ENCODE peak calls at places on chromosomes 5 and 9, in eight cellular contexts. L, C, S, B, R, F, A and K are unnamed samples.

GRCh38 chr5:127001621-127002296 is 28.6 kb downstream of the MARCHF3 start:
- DNase-seq in S (no peak), A (no peak), F (no peak), L (no peak), C (no peak), B (no peak), R (no peak), K (no peak)

GRCh38 chr5:150021491-150022162 is 21.1 kb downstream of the HMGXB3 start:
- DNase-seq in C (no peak), S (peak), L (no peak), R (no peak), F (no peak), B (peak), A (no peak), K (no peak)

GRCh38 chr9:129365196-129365595 is 187.1 kb upstream of the IER5L start:
- DNase-seq in B (no peak), S (no peak), L (no peak), R (no peak), F (no peak), A (no peak), C (no peak), K (no peak)

GRCh38 chr9:32954642-32955041 is 46.8 kb downstream of the APTX start:
- DNase-seq in R (no peak), A (no peak), L (no peak), F (no peak), S (no peak), B (no peak), C (no peak), K (no peak)

GRCh38 chr5:167982-168660 is 23.2 kb upstream of the LRRC14B start:
- DNase-seq in L (no peak), F (no peak), B (peak), R (no peak), C (no peak), S (peak), A (no peak), K (no peak)

GRCh38 chr9:85258823-85259370 is 482.9 kb downstream of the AGTPBP1 start:
- DNase-seq in A (no peak), C (peak), B (peak), L (no peak), S (peak), R (peak), F (peak), K (peak)

GRCh38 chr9:91138760-91139159 is 223.0 kb downstream of the AUH start:
- DNase-seq in C (no peak), L (no peak), F (no peak), R (no peak), S (no peak), A (no peak), B (no peak), K (no peak)

GRCh38 chr5:77560677-77561263 is 68.7 kb upstream of the WDR41 start:
- DNase-seq in F (peak), A (no peak), S (no peak), R (no peak), B (no peak), L (no peak), C (peak), K (no peak)

GRCh38 chr5:65483474-65484346 is 2.0 kb upstream of the ADAMTS6 start:
- DNase-seq in C (no peak), R (no peak), L (no peak), B (no peak), A (no peak), F (peak), S (no peak), K (no peak)

GRCh38 chr5:133635051-133635450 is 22.7 kb upstream of the FSTL4 start:
- DNase-seq in C (no peak), A (no peak), F (no peak), S (no peak), R (no peak), L (no peak), B (no peak), K (no peak)

GRCh38 chr5:56233230-56233629 is at the start of gene ANKRD55:
- DNase-seq in S (no peak), F (no peak), C (no peak), L (no peak), R (no peak), A (no peak), B (no peak), K (no peak)

DNA sequence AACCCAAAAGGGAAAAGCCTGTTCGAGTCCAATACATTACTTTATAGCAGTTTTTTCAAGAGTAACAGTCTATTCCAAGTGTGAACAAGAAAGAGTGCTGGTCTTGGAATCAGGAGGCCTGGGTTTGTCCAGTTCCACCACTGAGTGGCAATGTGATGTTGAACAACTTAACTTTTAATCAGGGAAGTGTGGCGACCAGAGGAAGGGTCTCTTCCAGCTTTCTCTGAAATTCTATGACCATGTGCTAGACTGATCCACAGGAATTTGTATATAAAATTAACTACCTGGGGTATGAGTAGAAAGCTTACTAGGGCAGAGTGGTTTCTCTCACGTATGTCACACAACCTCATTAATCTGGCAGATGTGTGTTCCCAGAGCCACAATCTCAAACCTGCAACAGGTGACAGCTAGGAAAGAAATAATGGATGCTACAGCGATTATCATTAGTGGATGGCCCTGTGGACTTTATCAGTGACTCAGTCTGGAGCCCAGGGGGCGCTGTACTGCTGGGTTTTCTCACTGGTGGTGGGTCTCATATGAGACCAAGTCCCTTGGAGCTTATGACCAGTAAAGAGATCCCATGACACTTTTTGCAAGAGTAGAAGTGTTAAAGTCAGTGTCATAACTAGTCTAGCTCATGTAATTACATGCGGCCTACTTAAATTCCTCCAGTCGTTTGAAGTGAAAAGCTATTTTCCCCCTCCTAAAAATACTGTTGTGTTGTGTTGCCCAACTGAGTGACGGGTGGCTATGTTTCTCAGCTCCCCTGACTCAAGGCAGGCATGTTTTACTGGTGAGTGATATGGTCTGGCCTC is 116.5 kb downstream of the GDNF start:
- DNase-seq in R (peak), F (no peak), L (no peak), B (peak), S (peak), A (no peak), C (peak), K (peak)
- TF ChIP-seq CTCF in R (peak), F (peak), L (no peak), B (peak), S (peak), A (no peak), C (peak), K (peak)

GRCh38 chr9:4854191-4854590 is 61.4 kb downstream of the RCL1 start:
- DNase-seq in B (no peak), C (no peak), L (no peak), F (no peak), A (no peak), S (no peak), R (no peak), K (no peak)

GRCh38 chr9:4850611-4851010 is 57.9 kb downstream of the RCL1 start:
- DNase-seq in F (no peak), R (no peak), L (no peak), A (no peak), C (no peak), B (no peak), S (no peak), K (no peak)

GRCh38 chr9:4852419-4852818 is 59.7 kb downstream of the RCL1 start:
- DNase-seq in S (no peak), R (no peak), B (no peak), A (no peak), C (no peak), L (no peak), F (no peak), K (no peak)

GRCh38 chr9:4844439-4844838 is 51.7 kb downstream of the RCL1 start:
- DNase-seq in L (no peak), F (no peak), S (no peak), A (no peak), B (no peak), R (peak), C (peak), K (no peak)

DNA sequence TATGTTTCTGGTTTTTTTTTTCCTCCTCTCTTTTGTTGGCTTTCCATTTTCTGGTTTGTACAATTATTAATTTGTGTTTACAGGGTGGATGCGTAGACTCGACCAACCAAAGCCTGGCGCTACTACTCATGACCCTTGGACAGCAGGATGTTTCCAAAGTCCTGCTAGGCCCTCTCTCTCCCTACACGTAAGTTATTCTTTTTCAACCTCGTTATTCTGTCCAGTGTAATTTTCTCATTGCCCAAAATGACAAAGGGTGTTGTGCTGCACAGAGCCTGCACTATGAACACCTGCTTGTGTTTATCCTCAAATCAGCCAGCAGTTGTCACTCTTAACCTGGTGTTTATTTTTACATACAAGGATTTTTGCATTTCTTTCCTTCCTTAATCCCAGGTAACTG is 56.6 kb downstream of the RCL1 start:
- DNase-seq in B (no peak), C (no peak), S (no peak), A (no peak), R (no peak), F (no peak), L (no peak), K (no peak)
- TF ChIP-seq CTCF in B (no peak), C (no peak), S (no peak), A (no peak), R (no peak), F (peak), L (no peak), K (no peak)

DNA sequence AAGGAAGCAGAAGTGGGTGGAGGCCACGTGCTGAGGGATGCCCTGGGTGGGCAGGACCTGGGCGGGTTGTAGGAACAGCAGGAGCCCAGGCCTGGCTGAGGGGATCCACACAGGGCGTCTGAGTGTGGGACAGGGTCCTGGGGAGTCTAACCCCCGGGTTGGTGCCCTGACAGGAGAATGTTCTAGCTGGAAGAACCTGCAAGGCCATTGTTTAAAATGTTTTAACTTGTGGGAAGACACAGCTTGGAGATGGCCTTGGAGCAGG is 33.9 kb upstream of the SUSD3 start:
- DNase-seq in S (no peak), R (no peak), C (no peak), F (no peak), L (no peak), A (no peak), B (no peak), K (no peak)
- TF ChIP-seq CTCF in S (no peak), R (no peak), C (no peak), F (no peak), L (no peak), A (no peak), B (no peak), K (no peak)

GRCh38 chr5:15476977-15477376 is 23.0 kb upstream of the FBXL7 start:
- DNase-seq in B (no peak), A (no peak), F (no peak), S (no peak), R (no peak), C (no peak), L (no peak), K (no peak)

GRCh38 chr5:15474143-15474719 is 25.7 kb upstream of the FBXL7 start:
- DNase-seq in L (no peak), R (no peak), C (no peak), B (no peak), F (no peak), S (no peak), A (no peak), K (no peak)

GRCh38 chr5:15475365-15475764 is 24.6 kb upstream of the FBXL7 start:
- DNase-seq in S (no peak), A (no peak), F (no peak), B (no peak), L (no peak), R (no peak), C (no peak), K (no peak)

DNA sequence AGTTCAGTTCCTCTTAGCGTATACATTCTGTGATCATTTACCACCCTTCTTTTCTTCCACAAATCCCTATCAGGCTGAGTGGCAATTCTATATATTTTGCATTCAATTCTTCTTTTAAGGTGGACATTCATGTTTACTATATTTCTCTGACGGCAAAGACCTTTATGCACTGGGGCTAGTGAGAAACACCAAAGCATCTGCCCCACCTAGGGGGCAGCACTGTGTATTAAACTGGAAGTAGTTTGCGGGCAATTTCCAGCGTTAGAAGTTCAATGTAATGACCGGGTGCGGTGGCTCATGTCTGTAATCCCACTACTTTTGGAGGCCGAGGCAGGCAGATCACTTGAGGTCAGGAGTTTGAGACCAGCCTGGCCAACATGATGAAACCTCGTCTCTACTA is 27.9 kb upstream of the FBXL7 start:
- DNase-seq in C (no peak), L (no peak), R (no peak), S (peak), A (no peak), B (peak), F (no peak), K (no peak)
- TF ChIP-seq CTCF in C (no peak), L (no peak), R (no peak), S (peak), A (no peak), B (peak), F (peak), K (no peak)

DNA sequence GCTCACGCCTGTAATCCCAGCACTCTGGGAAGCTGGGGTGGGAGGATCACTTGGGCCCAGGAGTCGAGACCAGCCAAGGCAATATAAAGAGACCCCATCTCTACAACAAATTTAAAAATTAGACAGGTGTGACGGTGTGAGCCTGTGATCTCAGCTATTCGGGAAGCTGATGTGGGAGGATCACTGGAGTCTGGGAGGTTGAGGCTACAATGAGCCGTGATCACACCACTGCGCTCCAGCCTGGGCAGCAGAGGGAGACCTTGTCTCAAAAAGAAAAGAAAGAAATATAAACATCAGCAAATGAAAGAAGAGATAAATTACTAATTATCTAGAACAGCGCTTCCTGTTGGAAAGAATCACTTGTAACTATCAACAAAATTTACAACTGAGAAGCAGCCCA is 105.0 kb downstream of the MAPKAP1 start:
- DNase-seq in B (no peak), S (no peak), L (no peak), R (no peak), A (no peak), F (no peak), C (no peak), K (peak)
- TF ChIP-seq CTCF in B (no peak), S (peak), L (no peak), R (peak), A (no peak), F (peak), C (no peak), K (no peak)

GRCh38 chr5:1651971-1652872 is 128.5 kb upstream of the LPCAT1 start:
- DNase-seq in R (no peak), F (no peak), B (no peak), C (no peak), L (no peak), S (peak), A (peak), K (no peak)

GRCh38 chr5:1651250-1651649 is 127.5 kb upstream of the LPCAT1 start:
- DNase-seq in R (no peak), B (no peak), L (no peak), C (no peak), S (no peak), A (no peak), F (no peak), K (no peak)

GRCh38 chr5:1655496-1656270 is 131.9 kb upstream of the LPCAT1 start:
- DNase-seq in F (no peak), B (no peak), C (no peak), L (no peak), A (no peak), R (no peak), S (peak), K (no peak)

GRCh38 chr5:1654786-1655495 is 131.2 kb upstream of the LPCAT1 start:
- DNase-seq in S (peak), B (no peak), A (peak), R (no peak), L (no peak), F (no peak), C (no peak), K (no peak)

DNA sequence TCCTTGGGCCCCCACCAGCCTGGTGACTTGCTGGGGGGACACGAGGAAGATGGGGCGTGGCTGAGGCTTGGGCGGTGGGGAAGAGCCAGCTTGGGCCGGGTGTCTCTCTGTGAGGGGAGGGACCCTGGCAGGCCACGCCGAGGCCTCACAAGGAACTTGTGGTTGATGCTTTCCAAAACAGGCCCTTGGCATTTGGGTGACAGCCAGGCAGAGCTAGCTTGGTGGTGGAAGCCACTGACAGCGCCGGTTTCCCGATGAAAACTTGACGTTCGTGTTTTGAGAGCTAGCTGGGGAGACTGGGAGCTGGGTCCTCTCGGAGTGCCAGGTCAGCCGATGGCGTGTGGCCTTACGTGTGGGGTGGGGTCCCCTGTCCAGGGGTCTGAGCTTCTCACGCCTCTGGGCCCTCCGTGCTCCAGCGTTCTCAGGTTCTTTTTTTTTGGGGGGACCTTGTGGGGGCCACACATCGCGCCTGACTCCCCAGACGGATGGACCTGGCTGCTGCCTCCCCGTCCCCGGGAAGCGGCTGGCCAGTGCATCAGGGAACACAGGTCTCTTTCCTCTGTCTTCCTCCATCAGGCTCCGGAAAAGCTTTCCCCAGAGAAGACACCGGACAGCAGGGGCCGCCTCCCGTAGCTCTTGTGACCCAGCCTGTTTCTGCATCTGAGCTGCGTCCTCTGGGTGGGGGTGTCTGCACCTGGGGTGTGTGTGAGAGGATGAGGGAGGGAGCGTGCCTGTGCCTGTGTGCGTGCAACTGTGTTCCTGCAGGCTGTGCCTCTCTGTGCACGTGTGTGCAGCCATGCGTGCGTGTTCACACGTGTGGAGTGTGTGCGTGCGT is 129.3 kb upstream of the LPCAT1 start:
- DNase-seq in B (no peak), F (peak), R (peak), L (no peak), C (no peak), A (peak), S (peak), K (peak)
- TF ChIP-seq CTCF in B (no peak), F (no peak), R (no peak), L (no peak), C (no peak), A (no peak), S (no peak), K (no peak)